ENCODE peak calls at places on chromosomes 16 and 17, in six cellular contexts. C is K562, M is H1, G is GM12892, Y is GM12878, P is SK-N-SH. R is an unnamed sample.

GRCh38 chr17:21841839-21842238 is 149.5 kb downstream of the KCNJ18 start:
- DNase-seq in C (no peak), M (no peak), G (no peak), Y (no peak), P (no peak), R (no peak)

GRCh38 chr16:67673712-67674580 is 7.3 kb downstream of the C16orf86 start:
- DNase-seq in C (no peak), M (no peak), G (no peak), Y (no peak), P (peak), R (no peak)

GRCh38 chr16:3829631-3830536 is 50.6 kb downstream of the CREBBP start:
- DNase-seq in C (no peak), M (no peak), G (no peak), Y (no peak), P (no peak), R (no peak)

GRCh38 chr17:42077770-42078169 is 20.5 kb downstream of the ZNF385C start:
- DNase-seq in C (no peak), M (no peak), G (no peak), Y (no peak), P (no peak), R (no peak)

GRCh38 chr17:6365187-6365943 is 69.6 kb downstream of the AIPL1 start:
- DNase-seq in C (no peak), M (peak), G (no peak), Y (no peak), P (no peak), R (no peak)

GRCh38 chr17:50153650-50154575 is 3.4 kb upstream of the PPP1R9B start:
- DNase-seq in C (peak), M (no peak), G (no peak), Y (no peak), P (no peak), R (no peak)

GRCh38 chr17:39981207-39982068 is 831 bp downstream of the PSMD3 start:
- DNase-seq in C (peak), M (no peak), G (no peak), Y (no peak), P (peak), R (no peak)

GRCh38 chr17:40450175-40450574 is 6.9 kb downstream of the IGFBP4 start:
- DNase-seq in C (peak), M (peak), G (no peak), Y (no peak), P (no peak), R (no peak)

GRCh38 chr17:75558666-75559530 is 28.7 kb upstream of the MYO15B start:
- DNase-seq in C (peak), M (no peak), G (no peak), Y (no peak), P (no peak), R (no peak)

GRCh38 chr17:80151333-80151732 is 4.4 kb upstream of the EIF4A3 start:
- DNase-seq in C (no peak), M (no peak), G (no peak), Y (no peak), P (no peak), R (no peak)

GRCh38 chr17:67999291-67999911 is 3.1 kb upstream of the C17orf58 start:
- DNase-seq in C (no peak), M (no peak), G (no peak), Y (no peak), P (no peak), R (no peak)

GRCh38 chr17:75557852-75558665 is 29.5 kb upstream of the MYO15B start:
- DNase-seq in C (no peak), M (no peak), G (no peak), Y (no peak), P (no peak), R (no peak)

GRCh38 chr16:87931504-87931903 is 4.8 kb downstream of the CA5A start:
- DNase-seq in C (peak), M (no peak), G (no peak), Y (no peak), P (peak), R (no peak)

GRCh38 chr17:81131486-81132196 is 33.7 kb upstream of the PVALEF start:
- DNase-seq in C (no peak), M (no peak), G (no peak), Y (no peak), P (no peak), R (no peak)

GRCh38 chr16:65896448-65897153 is 469.9 kb upstream of the CDH5 start:
- DNase-seq in C (no peak), M (no peak), G (no peak), Y (no peak), P (no peak), R (no peak)

GRCh38 chr17:39527220-39527813 is 66.0 kb downstream of the CDK12 start:
- DNase-seq in C (peak), M (no peak), G (no peak), Y (no peak), P (no peak), R (no peak)

GRCh38 chr16:67948015-67948414 is 4.1 kb upstream of the LCAT start:
- DNase-seq in C (no peak), M (no peak), G (no peak), Y (no peak), P (no peak), R (no peak)

DNA sequence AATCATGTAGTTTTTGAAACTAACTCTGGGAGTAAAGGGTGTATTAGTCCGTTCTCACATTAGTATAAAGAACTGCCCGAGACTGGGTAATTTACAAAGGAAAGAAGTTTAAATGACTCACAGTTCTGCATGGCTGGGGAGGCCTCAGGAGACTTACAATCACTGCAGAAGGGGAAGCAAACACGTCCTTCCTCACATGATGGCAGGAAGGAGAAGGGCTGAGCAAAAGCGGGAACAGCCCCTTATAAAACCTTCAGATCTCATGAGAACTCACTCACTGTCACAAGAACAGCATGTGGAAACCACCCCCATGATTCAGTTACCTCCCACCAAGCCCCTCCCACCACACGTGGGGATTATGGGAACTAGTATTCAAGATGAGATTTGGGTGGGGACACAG is 256.5 kb upstream of the TNRC6C start:
- DNase-seq in C (no peak), M (peak), G (no peak), Y (no peak), P (no peak), R (no peak)
- TF ChIP-seq TAF1 in C (no peak), M (no peak), G (no peak), Y (no peak), P (no peak), R (no peak)

DNA sequence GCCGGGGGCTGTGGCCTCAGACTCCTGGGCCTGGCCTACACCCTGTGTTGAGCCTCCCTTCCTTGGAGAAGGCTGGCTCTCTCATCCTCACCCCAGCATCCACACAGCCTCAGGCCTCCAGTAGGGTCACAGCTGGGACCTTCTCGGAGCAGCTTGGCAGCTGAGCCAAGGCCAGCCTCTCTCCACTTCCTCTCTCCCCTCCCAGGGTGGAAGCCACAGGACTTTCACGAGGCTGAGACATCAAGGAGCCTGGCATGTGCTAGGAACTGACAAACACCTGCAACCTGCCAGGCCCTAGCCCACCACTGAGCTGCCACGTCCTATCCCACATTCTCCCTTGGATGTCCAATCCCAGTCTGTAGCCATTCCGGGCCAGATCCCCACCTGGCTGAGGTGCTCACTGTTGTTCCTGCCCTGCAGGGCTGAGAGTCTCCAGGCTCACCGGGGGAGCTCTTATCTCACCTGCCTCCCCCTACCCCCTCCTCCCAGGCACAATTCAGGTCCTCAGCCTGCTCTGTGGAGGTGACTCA is 3.1 kb downstream of the MMP15 start:
- DNase-seq in C (no peak), M (no peak), G (no peak), Y (no peak), P (peak), R (no peak)
- TF ChIP-seq POLR2AphosphoS5 in C (no peak), M (no peak), G (no peak), Y (no peak), P (no peak), R (no peak)

GRCh38 chr17:17868637-17869522 is 32.1 kb upstream of the SREBF1 start:
- DNase-seq in C (no peak), M (no peak), G (no peak), Y (no peak), P (no peak), R (no peak)
- TF ChIP-seq TAF1 in C (no peak), M (no peak), G (no peak), Y (no peak), P (no peak), R (no peak)

GRCh38 chr17:44212507-44213402 is 6.7 kb downstream of the UBTF start:
- DNase-seq in C (no peak), M (no peak), G (no peak), Y (no peak), P (no peak), R (no peak)
- TF ChIP-seq POLR2AphosphoS5 in C (peak), M (no peak), G (peak), Y (peak), P (no peak), R (no peak)

GRCh38 chr17:7654832-7655540 is 4.3 kb downstream of the ATP1B2 start:
- DNase-seq in C (no peak), M (no peak), G (no peak), Y (no peak), P (no peak), R (no peak)

GRCh38 chr17:7651959-7652658 is 1.4 kb downstream of the ATP1B2 start:
- DNase-seq in C (no peak), M (no peak), G (no peak), Y (no peak), P (no peak), R (no peak)

GRCh38 chr17:7651097-7651958 is 602 bp downstream of the ATP1B2 start:
- DNase-seq in C (peak), M (peak), G (no peak), Y (no peak), P (peak), R (no peak)

GRCh38 chr17:7652659-7653343 is 2.1 kb downstream of the ATP1B2 start:
- DNase-seq in C (no peak), M (no peak), G (no peak), Y (no peak), P (no peak), R (no peak)

DNA sequence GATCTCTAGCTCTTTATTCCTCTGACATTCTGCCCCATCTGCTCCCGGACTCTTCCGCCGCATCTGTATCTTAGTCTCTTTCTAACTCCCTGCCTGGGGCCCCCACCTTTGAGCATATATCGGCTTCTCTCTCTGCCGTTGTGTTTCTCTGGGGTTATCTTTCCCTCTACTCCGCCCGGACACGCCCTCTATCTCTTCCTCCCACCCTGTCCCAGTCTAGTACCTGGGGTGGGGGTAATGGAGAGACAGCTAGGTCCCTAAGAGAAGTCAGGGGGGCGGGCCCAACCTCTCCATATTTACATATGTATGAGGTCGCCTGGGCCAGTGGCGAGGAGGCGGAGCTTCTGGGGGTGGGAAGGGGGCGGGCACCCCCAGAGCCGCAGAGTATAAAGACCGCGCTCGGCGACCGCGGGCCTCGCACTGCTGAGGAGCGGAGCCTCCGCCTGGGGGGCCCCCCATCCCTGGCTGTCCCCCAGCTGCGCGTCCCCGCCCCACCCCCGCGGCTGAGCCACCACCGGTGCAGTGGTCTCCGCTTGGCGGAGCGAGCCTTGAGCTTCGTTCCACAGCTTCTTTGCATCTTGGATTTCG is at the start of gene ATP1B2:
- DNase-seq in C (peak), M (peak), G (peak), Y (no peak), P (peak), R (peak)
- TF ChIP-seq TAF1 in C (peak), M (peak), G (no peak), Y (no peak), P (no peak), R (no peak)

R was measured in GM12891.